ENCODE peak calls at places on chromosomes 16 and 17, in four cellular contexts. R is effector CD4-positive, alpha-beta T cell; J is thoracic aorta; F is NCI-H748 treated with DMSO at 0.1 percent for 48 hours. V is an unnamed sample.

GRCh38 chr16:60151987-60152386 is 1417.9 kb upstream of the GOT2 start:
- DNase-seq in R (no peak), J (no peak), F (no peak), V (no peak)

GRCh38 chr16:54930034-54930938 is at the start of gene IRX5:
- DNase-seq in R (no peak), J (peak), F (peak), V (no peak)

GRCh38 chr16:87713469-87714229 is 52.1 kb downstream of the KLHDC4 start:
- DNase-seq in R (peak), J (no peak), F (no peak), V (peak)

GRCh38 chr16:64910351-64910750 is 211.5 kb downstream of the CDH11 start:
- DNase-seq in R (no peak), J (peak), F (no peak), V (no peak)

GRCh38 chr16:10086620-10087019 is 95.6 kb downstream of the GRIN2A start:
- DNase-seq in R (no peak), J (no peak), F (no peak), V (no peak)

GRCh38 chr16:77336637-77337036 is 98.2 kb downstream of the ADAMTS18 start:
- DNase-seq in R (no peak), J (no peak), F (no peak), V (no peak)

GRCh38 chr17:76826290-76827138 is 41.7 kb upstream of the MGAT5B start:
- DNase-seq in R (no peak), J (no peak), F (no peak), V (no peak)

GRCh38 chr17:65530985-65531507 is 30.4 kb downstream of the AXIN2 start:
- DNase-seq in R (no peak), J (no peak), F (no peak), V (no peak)

GRCh38 chr17:75691371-75692290 is 24.5 kb downstream of the SAP30BP start:
- DNase-seq in R (no peak), J (no peak), F (no peak), V (no peak)

GRCh38 chr17:17768415-17769088 is 68.2 kb downstream of the SREBF1 start:
- DNase-seq in R (no peak), J (no peak), F (no peak), V (no peak)

GRCh38 chr16:57720142-57720575 is 15.4 kb upstream of the KATNB1 start:
- DNase-seq in R (no peak), J (no peak), F (no peak), V (peak)

V was measured in effector memory CD8-positive, alpha-beta T cell.